ENCODE peak calls at places on chromosomes 4 and X, in ten cellular contexts. R is left lung; J is cardiac muscle cell; E is spleen; A is CD8-positive, alpha-beta T cell; G is neuronal stem cell; U is fibroblast of lung; O is mammary epithelial cell; H is left ventricle myocardium inferior; X is heart right ventricle. Z is an unnamed sample.

GRCh38 chr4:81676552-81676951 is 204.8 kb upstream of the RASGEF1B start:
- DNase-seq in R (no peak), J (no peak), E (no peak), A (no peak), G (no peak), U (no peak), O (no peak), H (no peak), X (no peak), Z (no peak)

GRCh38 chr4:169620846-169621228 is 459 bp downstream of the CLCN3 start:
- DNase-seq in R (no peak), J (peak; percentile 48), E (no peak), A (peak; percentile 23), G (peak; percentile 20), U (peak; percentile 21), O (peak; percentile 48), H (no peak), X (no peak), Z (no peak)

GRCh38 chrX:118530537-118530936 is 34.9 kb downstream of the DOCK11 start:
- DNase-seq in R (no peak), J (no peak), E (no peak), A (no peak), G (no peak), U (peak; percentile 42), O (no peak), H (no peak), X (no peak), Z (no peak)

GRCh38 chrX:125132274-125132673 is 187.4 kb upstream of the TEX13C start:
- DNase-seq in R (no peak), J (no peak), E (no peak), A (no peak), G (no peak), U (no peak), O (peak; percentile 1), H (no peak), X (no peak), Z (no peak)

GRCh38 chrX:78708171-78708570 is 39.3 kb upstream of the LPAR4 start:
- DNase-seq in R (no peak), J (peak; percentile 12), E (no peak), A (no peak), G (no peak), U (peak; percentile 38), O (peak; percentile 10), H (no peak), X (no peak), Z (no peak)

GRCh38 chrX:41824551-41824950 is 98.8 kb downstream of the CASK start:
- DNase-seq in R (no peak), J (no peak), E (no peak), A (no peak), G (no peak), U (peak; percentile 67), O (peak; percentile 4), H (no peak), X (no peak), Z (no peak)

GRCh38 chrX:95956780-95957179 is 727.9 kb upstream of the DIAPH2 start:
- DNase-seq in R (no peak), J (no peak), E (no peak), A (no peak), G (no peak), U (no peak), O (no peak), H (no peak), X (no peak), Z (no peak)

GRCh38 chrX:15511563-15511962 is 11.0 kb downstream of the BMX start:
- DNase-seq in R (no peak), J (no peak), E (no peak), A (no peak), G (no peak), U (no peak), O (peak; percentile 82), H (no peak), X (no peak), Z (no peak)

GRCh38 chr4:48546336-48546735 is 56.3 kb downstream of the ZAR1 start:
- DNase-seq in R (no peak), J (peak; percentile 32), E (no peak), A (peak; percentile 9), G (peak; percentile 23), U (peak; percentile 28), O (peak; percentile 3), H (no peak), X (no peak), Z (no peak)

GRCh38 chr4:105088110-105088879 is 58.4 kb upstream of the TET2 start:
- DNase-seq in R (no peak), J (no peak), E (no peak), A (no peak), G (no peak), U (peak; percentile 98), O (peak; percentile 75), H (no peak), X (no peak), Z (no peak)

GRCh38 chrX:150239946-150240642 is 123.0 kb upstream of the MAMLD1 start:
- DNase-seq in R (no peak), J (no peak), E (no peak), A (no peak), G (no peak), U (no peak), O (no peak), H (no peak), X (no peak), Z (no peak)

GRCh38 chr4:7270121-7270520 is 77.8 kb downstream of the SORCS2 start:
- DNase-seq in R (peak; percentile 64), J (no peak), E (no peak), A (no peak), G (no peak), U (no peak), O (no peak), H (no peak), X (no peak), Z (no peak)

GRCh38 chrX:28946846-28947245 is 359.6 kb downstream of the IL1RAPL1 start:
- DNase-seq in R (no peak), J (no peak), E (no peak), A (no peak), G (no peak), U (peak; percentile 56), O (no peak), H (no peak), X (no peak), Z (no peak)

GRCh38 chr4:85116008-85116407 is 149.5 kb upstream of the WDFY3 start:
- DNase-seq in R (no peak), J (no peak), E (no peak), A (no peak), G (no peak), U (no peak), O (no peak), H (no peak), X (no peak), Z (no peak)

DNA sequence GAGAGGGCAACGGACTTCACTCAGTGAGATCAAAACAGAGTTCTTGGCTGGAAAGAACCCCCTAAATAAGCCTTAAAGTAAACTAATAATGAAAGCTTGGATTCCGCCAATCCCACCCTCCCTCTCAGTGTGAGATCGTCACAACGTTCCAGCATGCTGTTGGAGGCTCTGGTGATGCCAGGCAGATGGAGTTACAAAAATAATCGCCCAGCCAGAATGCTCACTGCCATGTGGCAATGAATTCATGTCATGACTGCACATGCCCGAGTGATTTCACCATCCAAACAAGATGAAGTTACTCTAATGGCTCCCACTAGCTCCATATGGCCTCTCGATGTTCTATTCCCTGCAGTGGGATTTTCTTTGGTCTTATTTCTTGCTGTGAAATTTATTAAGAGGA is 248.0 kb downstream of the SPATA18 start:
- DNase-seq in R (no peak), J (no peak), E (no peak), A (no peak), G (no peak), U (no peak), O (peak; percentile 61), H (no peak), X (no peak), Z (peak; percentile 32)
- H3K4me3 ChIP-seq in R (no peak overlapping the region), J (no peak overlapping the region), E (no peak overlapping the region), A (no peak overlapping the region), G (no peak overlapping the region), U (no peak overlapping the region), O (no peak overlapping the region), H (peak overlapping the region; percentile 4), X (no peak overlapping the region), Z (no peak overlapping the region)

GRCh38 chr4:24456431-24456830 is 127.9 kb downstream of the DHX15 start:
- DNase-seq in R (no peak), J (no peak), E (no peak), A (no peak), G (no peak), U (peak; percentile 18), O (no peak), H (no peak), X (no peak), Z (no peak)

GRCh38 chr4:24451870-24452269 is 132.5 kb downstream of the DHX15 start:
- DNase-seq in R (no peak), J (no peak), E (no peak), A (no peak), G (no peak), U (no peak), O (no peak), H (no peak), X (no peak), Z (no peak)
- H3K4me1 ChIP-seq in R (no peaks in the 10 kb centered on the region), J (no peaks in the 10 kb centered on the region), E (no peaks in the 10 kb centered on the region), A (no peaks in the 10 kb centered on the region), G (no peaks in the 10 kb centered on the region), U (no peaks in the 10 kb centered on the region), O (no peaks in the 10 kb centered on the region), H (no peaks in the 10 kb centered on the region), X (no peaks in the 10 kb centered on the region), Z (no peaks in the 10 kb centered on the region)

GRCh38 chr4:39825090-39825489 is 127.2 kb downstream of the UBE2K start:
- DNase-seq in R (no peak), J (no peak), E (no peak), A (no peak), G (no peak), U (no peak), O (no peak), H (no peak), X (no peak), Z (no peak)

GRCh38 chr4:39818646-39819045 is 120.7 kb downstream of the UBE2K start:
- DNase-seq in R (no peak), J (no peak), E (no peak), A (no peak), G (no peak), U (no peak), O (no peak), H (no peak), X (no peak), Z (no peak)

GRCh38 chr4:39823193-39823592 is 125.3 kb downstream of the UBE2K start:
- DNase-seq in R (no peak), J (no peak), E (no peak), A (no peak), G (no peak), U (peak; percentile 37), O (no peak), H (no peak), X (no peak), Z (no peak)

GRCh38 chr4:39821951-39822350 is 124.0 kb downstream of the UBE2K start:
- DNase-seq in R (no peak), J (no peak), E (no peak), A (no peak), G (no peak), U (no peak), O (no peak), H (no peak), X (no peak), Z (no peak)

GRCh38 chr4:39820186-39820585 is 122.2 kb downstream of the UBE2K start:
- DNase-seq in R (no peak), J (no peak), E (no peak), A (no peak), G (no peak), U (no peak), O (no peak), H (no peak), X (no peak), Z (no peak)
- H3K27ac ChIP-seq in R (no peak overlapping the region), J (no peak overlapping the region), E (no peak overlapping the region), A (no peak overlapping the region), G (no peak overlapping the region), U (no peak overlapping the region), O (no peak overlapping the region), H (peak overlapping the region; percentile 16), X (peak overlapping the region; percentile 36), Z (no peak overlapping the region)

GRCh38 chrX:40169193-40170086 is 71.7 kb upstream of the BCOR start:
- DNase-seq in R (peak; percentile 71), J (peak; percentile 82), E (peak; percentile 90), A (peak; percentile 81), G (no peak), U (peak; percentile 73), O (no peak), H (no peak), X (no peak), Z (peak; percentile 81)
- H3K4me3 ChIP-seq in R (no peak overlapping the region), J (no peak overlapping the region), E (no peak overlapping the region), A (peak overlapping the region; percentile 42), G (no peak overlapping the region), U (no peak overlapping the region), O (no peak overlapping the region), H (no peak overlapping the region), X (no peak overlapping the region), Z (no peak overlapping the region)